ENCODE peak calls at places on chromosome 9, in six cellular contexts. V is naive thymus-derived CD4-positive, alpha-beta T cell; H is CD8-positive, alpha-beta T cell; U is psoas muscle; D is lung; M is OCI-LY7. T is an unnamed sample.

GRCh38 chr9:7374966-7375650 is 424.5 kb downstream of the DMAC1 start:
- DNase-seq in V (no peak), H (no peak), U (no peak), D (no peak), M (no peak), T (no peak)

GRCh38 chr9:92642041-92642451 is 27.9 kb downstream of the IPPK start:
- DNase-seq in V (no peak), H (peak; percentile 27), U (no peak), D (no peak), M (no peak), T (no peak)

GRCh38 chr9:100229561-100229960 is 123.2 kb downstream of the TEX10 start:
- DNase-seq in V (no peak), H (no peak), U (no peak), D (no peak), M (no peak), T (no peak)

GRCh38 chr9:37574241-37574721 is 1.9 kb downstream of the FBXO10 start:
- DNase-seq in V (no peak), H (no peak), U (no peak), D (no peak), M (no peak), T (no peak)

GRCh38 chr9:34540826-34541225 is 18.0 kb upstream of the ENHO start:
- DNase-seq in V (no peak), H (no peak), U (no peak), D (no peak), M (no peak), T (no peak)

GRCh38 chr9:69919461-69920061 is 98.9 kb downstream of the CFAP95 start:
- DNase-seq in V (peak; percentile 14), H (no peak), U (no peak), D (no peak), M (peak; percentile 54), T (peak; percentile 38)

GRCh38 chr9:112884086-112884485 is 6.6 kb downstream of the SLC46A2 start:
- DNase-seq in V (no peak), H (no peak), U (no peak), D (no peak), M (no peak), T (no peak)

GRCh38 chr9:16267336-16268036 is 603.0 kb downstream of the BNC2 start:
- DNase-seq in V (no peak), H (no peak), U (no peak), D (no peak), M (no peak), T (no peak)

GRCh38 chr9:128390813-128391711 is 19.9 kb downstream of the URM1 start:
- DNase-seq in V (no peak), H (no peak), U (no peak), D (no peak), M (no peak), T (no peak)

GRCh38 chr9:81686614-81687520 is 2.5 kb downstream of the TLE1 start:
- DNase-seq in V (peak; percentile 9), H (peak; percentile 55), U (peak; percentile 89), D (peak; percentile 72), M (no peak), T (no peak)

GRCh38 chr9:87501806-87502205 is 4.1 kb downstream of the DAPK1 start:
- DNase-seq in V (no peak), H (no peak), U (no peak), D (no peak), M (no peak), T (no peak)
- H3K4me3 ChIP-seq in V (no peak overlapping the region), H (no peak overlapping the region), U (no peak overlapping the region), D (no peak overlapping the region), M (no peak overlapping the region), T (no peak overlapping the region)

DNA sequence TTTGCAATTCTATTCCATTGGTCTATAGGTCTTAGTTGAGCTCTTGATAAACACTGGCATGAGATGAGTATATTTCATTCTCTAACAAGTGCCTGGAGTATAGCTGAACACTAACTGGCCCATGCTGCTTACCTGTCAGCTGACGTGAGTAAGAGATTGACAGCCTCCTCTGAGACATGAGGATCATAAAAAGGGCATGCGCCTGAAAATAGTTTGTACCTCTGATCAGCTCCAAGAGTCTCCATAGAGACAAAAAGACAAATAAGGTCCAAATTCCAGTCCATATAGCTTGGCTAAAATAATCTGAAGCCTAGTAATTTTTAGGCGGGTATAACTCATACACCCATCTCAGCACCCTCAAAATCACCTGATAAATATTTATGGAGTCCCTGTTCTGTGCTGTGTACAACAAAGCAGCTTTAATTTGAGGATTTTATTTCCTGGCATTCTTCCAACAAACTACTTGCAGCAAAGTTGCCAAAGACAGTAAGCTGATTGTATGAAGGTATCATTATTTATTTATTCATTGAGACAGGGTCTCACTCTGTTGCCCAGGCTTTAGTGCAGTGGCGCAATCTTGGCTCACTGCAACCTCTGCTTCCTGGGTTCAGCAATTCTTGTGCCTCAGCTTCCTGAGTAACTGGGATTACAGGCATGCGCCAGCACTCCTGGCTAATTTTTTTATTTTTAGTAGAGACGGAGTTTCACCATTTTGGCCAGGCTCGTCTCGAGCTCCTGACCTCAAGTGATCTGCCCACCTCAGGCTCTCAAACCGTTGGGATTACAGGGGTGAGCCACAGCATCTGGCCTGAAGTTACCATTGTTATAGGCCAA is 16.2 kb upstream of the FSD1L start:
- DNase-seq in V (no peak), H (no peak), U (no peak), D (no peak), M (no peak), T (no peak)
- H3K4me1 ChIP-seq in V (no peaks in the 10 kb centered on the region), H (no peaks in the 10 kb centered on the region), U (peaks cover 16% of the 10 kb centered on the region), D (no peaks in the 10 kb centered on the region), M (no peaks in the 10 kb centered on the region), T (no peaks in the 10 kb centered on the region)

DNA sequence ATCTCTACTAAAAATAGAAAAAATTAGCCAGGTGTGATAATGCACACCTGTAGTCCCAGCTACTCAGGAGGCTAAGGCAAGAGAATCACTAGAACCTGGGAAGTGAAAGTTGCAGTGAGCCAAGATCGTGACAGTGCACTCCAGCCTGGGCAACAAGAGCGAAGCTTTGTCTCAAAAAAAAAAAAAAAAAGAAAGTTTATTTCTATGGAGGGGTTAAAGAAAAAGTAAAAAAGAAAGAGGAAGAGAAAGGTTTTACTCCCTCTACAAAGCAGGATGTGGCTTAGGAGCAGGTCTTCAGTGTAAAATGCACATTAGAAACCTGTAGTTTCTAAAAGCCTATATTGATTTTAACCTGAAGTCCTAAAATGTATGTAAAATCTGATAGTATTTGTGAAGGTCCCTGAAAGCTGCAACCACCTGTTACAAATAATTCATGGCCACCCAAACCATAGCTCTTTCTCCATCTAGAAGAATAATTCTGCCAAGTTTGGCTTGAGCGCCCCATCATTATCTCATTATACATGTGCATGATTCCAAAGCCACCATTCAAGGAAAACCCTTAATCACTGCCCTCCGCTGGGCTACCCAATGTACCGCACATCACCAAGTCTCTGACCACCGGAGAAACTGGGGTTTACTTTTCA is 3.4 kb downstream of the FNBP1 start:
- DNase-seq in V (peak; percentile 53), H (no peak), U (no peak), D (no peak), M (peak; percentile 84), T (no peak)
- H3K27ac ChIP-seq in V (peak overlapping the region; percentile 96), H (peak overlapping the region; percentile 41), U (no peak overlapping the region), D (no peak overlapping the region), M (peak overlapping the region; percentile 98), T (peak overlapping the region; percentile 87)

GRCh38 chr9:120937596-120937995 is 11.0 kb upstream of the TRAF1 start:
- DNase-seq in V (no peak), H (no peak), U (no peak), D (no peak), M (no peak), T (no peak)

GRCh38 chr9:120937127-120937526 is 10.5 kb upstream of the TRAF1 start:
- DNase-seq in V (no peak), H (no peak), U (peak; percentile 67), D (no peak), M (no peak), T (no peak)

GRCh38 chr9:120936764-120937122 is 10.1 kb upstream of the TRAF1 start:
- DNase-seq in V (no peak), H (no peak), U (no peak), D (no peak), M (no peak), T (no peak)

GRCh38 chr9:120935383-120935857 is 8.8 kb upstream of the TRAF1 start:
- DNase-seq in V (no peak), H (no peak), U (peak; percentile 95), D (peak; percentile 98), M (peak; percentile 44), T (no peak)

GRCh38 chr9:120936011-120936763 is 9.6 kb upstream of the TRAF1 start:
- DNase-seq in V (peak; percentile 71), H (peak; percentile 93), U (peak; percentile 96), D (peak; percentile 91), M (peak; percentile 92), T (peak; percentile 87)
- H3K4me3 ChIP-seq in V (peak overlapping the region; percentile 21), H (no peak overlapping the region), U (no peak overlapping the region), D (no peak overlapping the region), M (peak overlapping the region; percentile 49), T (peak overlapping the region; percentile 60)

DNA sequence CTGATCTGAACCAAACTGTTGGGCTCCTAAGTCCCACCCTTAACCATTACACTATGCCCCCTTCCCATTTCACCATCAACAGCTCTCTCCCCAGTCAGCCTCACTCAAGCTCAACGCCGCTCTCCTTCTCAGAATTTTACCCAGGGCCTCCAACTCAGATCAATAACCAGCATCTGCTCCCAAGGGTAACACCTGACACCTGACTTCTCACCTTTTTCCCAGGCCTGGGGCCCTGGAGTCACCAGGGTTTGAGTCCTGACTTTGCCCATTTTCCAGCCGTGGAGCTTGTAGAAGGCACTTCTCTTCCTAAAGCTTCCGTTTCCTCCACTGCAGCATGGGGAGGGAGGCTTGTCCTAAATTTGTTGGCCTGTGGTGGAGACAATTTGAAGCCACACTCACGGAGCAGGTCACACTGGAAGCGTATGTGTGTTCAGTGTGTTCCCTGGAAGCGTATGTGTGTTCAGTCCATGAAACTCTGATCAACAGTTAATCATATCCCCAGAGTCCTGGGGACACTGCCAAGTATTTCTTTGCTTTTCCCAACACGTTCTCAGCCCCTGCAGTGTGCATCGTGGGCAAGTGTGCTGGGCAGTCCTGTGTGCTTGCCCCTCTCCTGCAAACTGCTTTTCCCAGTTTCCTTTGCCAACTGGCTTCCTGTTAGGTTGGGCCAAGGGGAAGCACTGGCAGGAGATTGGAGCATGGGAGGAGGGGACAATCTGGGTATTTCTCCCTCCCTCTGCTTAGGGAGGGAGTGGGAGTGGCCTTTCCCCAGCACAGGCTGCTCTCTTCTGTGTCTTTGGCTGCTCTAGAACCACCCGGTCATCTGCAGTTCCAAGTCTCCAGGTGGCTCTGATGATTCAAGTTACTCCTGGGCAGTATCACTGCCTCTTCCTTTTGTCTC is 36.9 kb upstream of the NEK6 start:
- DNase-seq in V (no peak), H (no peak), U (peak; percentile 48), D (no peak), M (no peak), T (no peak)
- H3K4me1 ChIP-seq in V (peaks cover 16% of the 10 kb centered on the region), H (peaks cover 30% of the 10 kb centered on the region), U (peaks cover 3% of the 10 kb centered on the region), D (peaks cover 36% of the 10 kb centered on the region), M (peaks cover 50% of the 10 kb centered on the region), T (peaks cover 36% of the 10 kb centered on the region)

DNA sequence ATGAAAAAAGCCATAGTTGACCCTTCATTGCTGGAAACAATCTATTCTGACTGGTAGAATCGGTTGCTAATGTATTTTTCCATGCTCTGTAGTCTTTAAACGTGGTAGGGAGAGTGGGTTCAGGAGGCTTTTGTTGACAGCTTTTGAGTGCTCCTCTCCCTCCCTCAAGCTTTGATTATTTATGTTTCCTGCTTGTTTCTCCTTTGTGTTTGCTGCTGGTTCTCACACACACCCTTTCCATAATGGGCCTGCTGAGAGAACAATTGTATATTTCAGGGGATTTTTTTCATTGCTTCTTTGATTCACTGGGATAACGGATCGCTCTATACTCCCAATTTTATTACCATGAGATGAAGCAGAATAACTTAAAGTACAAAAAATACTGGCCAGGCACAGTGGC is 66.7 kb downstream of the USP20 start:
- DNase-seq in V (no peak), H (no peak), U (no peak), D (no peak), M (no peak), T (no peak)
- H3K27ac ChIP-seq in V (peak overlapping the region; percentile 37), H (no peak overlapping the region), U (no peak overlapping the region), D (no peak overlapping the region), M (no peak overlapping the region), T (no peak overlapping the region)

GRCh38 chr9:75910716-75911115 is 20.2 kb downstream of the PCSK5 start:
- DNase-seq in V (no peak), H (no peak), U (no peak), D (no peak), M (no peak), T (no peak)
- H3K4me3 ChIP-seq in V (no peak overlapping the region), H (no peak overlapping the region), U (no peak overlapping the region), D (no peak overlapping the region), M (no peak overlapping the region), T (no peak overlapping the region)